ENCODE peak calls at places on chromosome 1, in seven cellular contexts. Y, G, F, D, K, V and A are unnamed samples.

GRCh38 chr1:87149166-87150065 is 179.3 kb upstream of the LMO4 start:
- DNase-seq in V (peak; percentile 57), G (no peak), D (peak; percentile 78), K (peak; percentile 68), Y (peak; percentile 33), F (no peak), A (no peak)

GRCh38 chr1:164296172-164296571 is 262.8 kb upstream of the PBX1 start:
- DNase-seq in G (no peak), K (no peak), Y (no peak), F (no peak), V (no peak), D (no peak), A (no peak)

GRCh38 chr1:79079770-79080169 is 73.2 kb upstream of the ADGRL4 start:
- DNase-seq in K (peak; percentile 67), Y (peak; percentile 92), F (peak; percentile 77), V (peak; percentile 84), D (peak; percentile 92), G (no peak), A (peak; percentile 96)

GRCh38 chr1:23417570-23417969 is 7.0 kb downstream of the TCEA3 start:
- DNase-seq in K (peak; percentile 5), Y (no peak), D (peak; percentile 74), V (peak; percentile 37), F (no peak), G (no peak), A (peak; percentile 87)

GRCh38 chr1:9294440-9294773 is 1.7 kb downstream of the SPSB1 start:
- DNase-seq in F (no peak), V (peak; percentile 93), D (peak; percentile 90), Y (peak; percentile 63), G (no peak), K (peak; percentile 72), A (peak; percentile 88)

GRCh38 chr1:39737546-39738169 is 1.0 kb upstream of the PPIE start:
- DNase-seq in D (peak; percentile 49), Y (peak; percentile 32), K (peak; percentile 11), F (peak; percentile 41), V (peak; percentile 89), G (no peak), A (no peak)

GRCh38 chr1:2238361-2239055 is 10.4 kb downstream of the SKI start:
- DNase-seq in F (no peak), V (no peak), Y (no peak), G (no peak), D (no peak), K (no peak), A (no peak)

GRCh38 chr1:155124503-155125463 is 2.9 kb upstream of the EFNA1 start:
- DNase-seq in K (no peak), V (no peak), D (no peak), F (no peak), Y (peak; percentile 66), G (no peak), A (no peak)

GRCh38 chr1:187928288-187928687 is 1099.5 kb downstream of the PLA2G4A start:
- DNase-seq in K (peak; percentile 34), G (no peak), Y (peak; percentile 56), F (peak; percentile 17), V (peak; percentile 16), D (peak; percentile 13), A (peak; percentile 9)

GRCh38 chr1:1616045-1616821 is 933 bp downstream of the MIB2 start:
- DNase-seq in V (peak; percentile 11), K (peak; percentile 48), G (no peak), F (no peak), Y (peak; percentile 30), D (peak; percentile 75), A (peak; percentile 76)